ENCODE peak calls at places on chromosomes 12 and 14, in seven cellular contexts. V is GM12891, M is SK-N-SH, S is H1, Y is K562, Z is HepG2, H is GM12878. T is an unnamed sample.

GRCh38 chr14:30935445-30935844 is 61.1 kb downstream of the COCH start:
- DNase-seq in Z (no peak), H (no peak), S (no peak), V (no peak), M (no peak), Y (no peak), T (no peak)

GRCh38 chr12:22797686-22798085 is 172.7 kb downstream of the ETNK1 start:
- DNase-seq in Y (no peak), V (no peak), Z (no peak), H (no peak), M (no peak), S (no peak), T (no peak)

GRCh38 chr14:76768671-76769500 is 7.6 kb downstream of the VASH1 start:
- DNase-seq in Y (no peak), Z (no peak), H (no peak), V (no peak), M (no peak), S (no peak), T (no peak)

GRCh38 chr14:68807148-68807600 is 14.3 kb upstream of the ZFP36L1 start:
- DNase-seq in Z (peak), S (no peak), H (no peak), M (peak), Y (peak), V (no peak), T (no peak)

GRCh38 chr12:109760031-109760929 is 46.7 kb downstream of the FAM222A start:
- DNase-seq in Y (no peak), M (peak), V (no peak), S (no peak), H (no peak), Z (peak), T (no peak)

GRCh38 chr12:44317651-44318126 is 481.8 kb downstream of the TMEM117 start:
- DNase-seq in Y (no peak), V (no peak), M (peak), H (no peak), Z (peak), S (no peak), T (no peak)

GRCh38 chr14:97298331-97298730 is 501.1 kb downstream of the VRK1 start:
- DNase-seq in V (no peak), Z (no peak), S (no peak), M (peak), Y (peak), H (no peak), T (no peak)

GRCh38 chr14:66395300-66395699 is 90.9 kb upstream of the CCDC196 start:
- DNase-seq in Y (no peak), S (no peak), V (no peak), M (no peak), H (no peak), Z (no peak), T (no peak)

GRCh38 chr12:62123721-62124203 is 136.4 kb upstream of the USP15 start:
- DNase-seq in Z (peak), V (no peak), Y (peak), H (no peak), M (peak), S (no peak), T (no peak)

GRCh38 chr12:30154996-30155730 is 371.4 kb upstream of the TMTC1 start:
- DNase-seq in M (no peak), V (no peak), Z (no peak), S (no peak), H (no peak), Y (no peak), T (no peak)

GRCh38 chr12:56801661-56802622 is 38.8 kb downstream of the HSD17B6 start:
- DNase-seq in V (no peak), M (no peak), S (no peak), H (no peak), Y (no peak), Z (no peak), T (no peak)

GRCh38 chr12:56805282-56805855 is 42.2 kb downstream of the HSD17B6 start:
- DNase-seq in H (no peak), Y (no peak), Z (no peak), M (no peak), S (no peak), V (no peak), T (no peak)

GRCh38 chr12:56804169-56804568 is 41.0 kb downstream of the HSD17B6 start:
- DNase-seq in Y (no peak), M (no peak), Z (no peak), S (no peak), H (no peak), V (no peak), T (no peak)

GRCh38 chr12:56804684-56805083 is 41.6 kb downstream of the HSD17B6 start:
- DNase-seq in H (no peak), V (no peak), Y (no peak), S (no peak), M (no peak), Z (no peak), T (no peak)

GRCh38 chr12:56803750-56804149 is 40.6 kb downstream of the HSD17B6 start:
- DNase-seq in Z (no peak), Y (no peak), M (no peak), V (no peak), S (no peak), H (no peak), T (no peak)
- TF ChIP-seq POLR2AphosphoS5 in Z (no peak), Y (no peak), M (no peak), V (no peak), S (no peak), H (no peak), T (no peak)

GRCh38 chr12:645563-646071 is 17.6 kb downstream of the NINJ2 start:
- DNase-seq in V (no peak), Y (peak), Z (peak), H (no peak), S (no peak), M (no peak), T (no peak)
- TF ChIP-seq TAF1 in V (no peak), Y (no peak), Z (no peak), H (no peak), S (no peak), M (no peak), T (no peak)

DNA sequence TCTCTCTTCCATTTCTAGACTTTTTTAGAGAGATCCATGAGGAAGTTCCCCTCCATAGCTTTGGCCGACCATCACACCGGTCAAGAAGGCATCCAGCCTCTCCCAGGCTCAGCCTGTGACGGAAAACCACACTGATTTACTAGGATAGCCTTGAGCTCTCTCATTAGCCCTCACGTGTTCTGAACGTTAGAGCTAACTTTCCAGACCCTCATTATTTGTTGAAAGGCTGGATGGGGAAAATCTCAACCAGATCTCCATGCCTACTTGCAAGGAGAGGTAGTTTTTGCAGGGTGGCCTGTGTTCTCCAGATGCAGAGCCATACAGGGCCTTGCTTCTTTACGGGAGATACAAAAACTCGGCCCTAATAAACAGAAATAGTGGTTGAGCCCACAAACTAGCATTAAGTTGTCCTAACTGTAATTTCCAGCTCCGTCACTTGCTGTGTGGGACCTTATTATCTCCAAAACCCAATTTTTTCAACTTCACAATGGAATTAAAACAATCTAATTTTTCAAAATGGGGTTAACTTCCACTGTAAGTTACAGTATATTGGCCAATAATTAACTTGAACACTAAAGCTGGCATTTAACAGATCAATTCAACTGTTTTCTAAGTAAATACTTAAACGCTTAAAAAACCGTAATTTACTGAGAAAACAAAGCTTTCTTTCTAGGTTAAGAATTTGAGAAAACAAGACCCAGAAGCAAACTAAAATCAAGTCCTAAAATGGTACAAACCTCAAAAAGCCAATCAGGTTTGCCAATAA is 65.3 kb downstream of the KLHL28 start:
- DNase-seq in V (no peak), Y (no peak), S (no peak), Z (peak), M (no peak), H (no peak), T (no peak)
- TF ChIP-seq POLR2AphosphoS5 in V (no peak), Y (no peak), S (no peak), Z (no peak), M (no peak), H (no peak), T (no peak)

GRCh38 chr12:46455648-46456352 is 83.2 kb upstream of the SLC38A2 start:
- DNase-seq in Y (peak), M (no peak), S (no peak), H (no peak), Z (peak), V (no peak), T (no peak)
- TF ChIP-seq TAF1 in Y (no peak), M (no peak), S (no peak), H (no peak), Z (no peak), V (no peak), T (no peak)

DNA sequence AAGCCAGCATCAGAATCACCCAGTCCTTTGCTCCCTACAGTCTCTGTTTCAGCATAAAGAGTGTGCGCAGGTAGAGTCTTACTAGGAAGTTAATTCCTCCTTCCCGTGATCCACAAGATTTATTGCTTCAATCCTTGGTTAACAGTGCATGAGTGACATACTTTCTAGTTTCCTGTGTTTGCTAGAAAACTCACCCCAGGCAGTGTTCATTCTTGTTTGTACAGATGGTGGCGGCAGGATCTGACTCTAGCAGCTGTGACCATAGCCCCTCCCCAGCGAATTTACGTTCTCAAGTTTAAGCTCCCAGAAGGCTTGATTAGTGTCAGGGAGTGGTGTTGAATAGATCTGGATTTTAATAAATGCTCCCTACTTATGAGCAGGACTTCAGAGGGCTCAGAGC is 75.9 kb upstream of the ANO2 start:
- DNase-seq in V (no peak), Z (no peak), Y (no peak), S (no peak), M (no peak), H (no peak), T (no peak)
- TF ChIP-seq POLR2AphosphoS5 in V (no peak), Z (no peak), Y (no peak), S (no peak), M (no peak), H (no peak), T (no peak)

DNA sequence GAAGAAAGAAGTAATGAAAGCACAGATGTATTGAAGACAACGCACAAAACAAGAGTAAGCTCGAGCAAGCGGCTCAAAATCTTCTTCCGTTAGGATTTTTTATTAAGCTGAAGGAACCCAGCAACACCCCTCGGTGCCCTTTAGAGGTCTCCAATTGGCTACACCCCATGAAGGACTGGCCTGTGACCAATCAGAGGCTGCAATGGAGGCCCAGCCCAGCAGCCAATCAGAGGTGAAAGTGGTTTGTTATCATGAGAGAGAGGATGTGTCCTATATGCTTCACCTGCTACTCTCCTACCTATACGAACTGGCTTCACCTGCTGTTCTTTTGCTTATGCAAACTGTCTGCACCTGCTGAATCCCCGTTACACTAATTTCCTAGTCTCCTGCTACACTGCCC is 358.8 kb downstream of the C12orf50 start:
- DNase-seq in M (no peak), Z (no peak), Y (no peak), H (no peak), V (no peak), S (no peak), T (no peak)
- TF ChIP-seq TAF1 in M (no peak), Z (no peak), Y (no peak), H (no peak), V (no peak), S (no peak), T (no peak)